ENCODE peak calls at places on chromosomes 6 and 20, in four cellular contexts. E, T, J and X are unnamed samples.

GRCh38 chr6:12958052-12958706 is 241.6 kb downstream of the PHACTR1 start:
- DNase-seq in E (no peak), J (no peak), T (no peak), X (no peak)

GRCh38 chr20:25584905-25585704 is at the start of gene NINL:
- DNase-seq in T (peak), E (peak), J (peak), X (peak)

GRCh38 chr6:147806697-147807096 is 298.2 kb downstream of the SAMD5 start:
- DNase-seq in E (no peak), T (no peak), J (no peak), X (no peak)

GRCh38 chr20:9912858-9913434 is 74.1 kb upstream of the PAK5 start:
- DNase-seq in T (peak), E (no peak), J (peak), X (peak)

GRCh38 chr6:55882731-55883595 is 7.6 kb upstream of the BMP5 start:
- DNase-seq in E (no peak), T (peak), J (no peak), X (no peak)

GRCh38 chr6:85417336-85417735 is 32.5 kb upstream of the NT5E start:
- DNase-seq in J (no peak), T (peak), E (no peak), X (no peak)

GRCh38 chr6:43993881-43994523 is 133.2 kb downstream of the MRPL14 start:
- DNase-seq in E (no peak), T (no peak), J (no peak), X (no peak)

GRCh38 chr6:44415424-44415823 is 27.9 kb downstream of the CDC5L start:
- DNase-seq in T (no peak), E (no peak), J (no peak), X (no peak)

GRCh38 chr20:8305449-8305978 is 173.4 kb downstream of the PLCB1 start:
- DNase-seq in E (peak), T (peak), J (peak), X (peak)

GRCh38 chr6:31702819-31703716 is at the start of gene ABHD16A:
- DNase-seq in T (peak), J (peak), E (peak), X (peak)

GRCh38 chr6:80163754-80164187 is 57.3 kb downstream of the BCKDHB start:
- DNase-seq in J (no peak), E (no peak), T (peak), X (no peak)

GRCh38 chr20:48797275-48797825 is 30.4 kb downstream of the PREX1 start:
- DNase-seq in E (peak), J (no peak), T (no peak), X (peak)

GRCh38 chr6:96898241-96898851 is 655 bp upstream of the NDUFAF4 start:
- DNase-seq in E (no peak), J (no peak), T (peak), X (no peak)

GRCh38 chr6:112037783-112038216 is 16.1 kb upstream of the CCN6 start:
- DNase-seq in T (peak), E (no peak), J (no peak), X (no peak)

GRCh38 chr6:26022166-26022510 is 59.5 kb downstream of the TRIM38 start:
- DNase-seq in J (no peak), E (no peak), T (peak), X (no peak)

GRCh38 chr6:81938014-81938761 is 185.7 kb upstream of the TENT5A start:
- DNase-seq in E (no peak), T (peak), J (no peak), X (no peak)

GRCh38 chr6:37566209-37566859 is 66.6 kb upstream of the CCDC167 start:
- DNase-seq in J (peak), E (peak), T (peak), X (peak)

GRCh38 chr6:119470893-119471542 is 121.5 kb upstream of the MAN1A1 start:
- DNase-seq in J (no peak), T (no peak), E (no peak), X (no peak)

DNA sequence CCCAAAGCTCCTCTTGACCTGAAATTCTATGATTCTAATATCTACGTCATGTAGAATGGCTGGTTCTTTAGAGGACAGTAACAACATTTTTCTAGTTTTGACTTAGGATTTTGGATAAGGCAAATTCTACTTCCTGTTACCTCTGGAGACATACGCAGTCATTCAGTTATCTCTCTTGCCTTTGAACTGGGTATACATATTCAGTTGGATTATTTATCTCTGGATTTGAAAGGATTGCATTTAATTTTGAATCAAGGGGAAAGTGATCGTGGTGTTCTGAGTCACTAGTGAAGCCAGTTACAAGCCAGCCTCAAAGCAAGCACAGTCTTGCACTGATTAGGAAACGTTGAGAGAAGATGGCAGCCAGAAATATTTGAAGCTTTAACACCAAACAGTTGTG is 35.3 kb upstream of the BCAS1 start:
- DNase-seq in E (no peak), J (no peak), T (no peak), X (no peak)
- H3K27ac ChIP-seq in E (no peak), J (no peak), T (no peak), X (no peak)

DNA sequence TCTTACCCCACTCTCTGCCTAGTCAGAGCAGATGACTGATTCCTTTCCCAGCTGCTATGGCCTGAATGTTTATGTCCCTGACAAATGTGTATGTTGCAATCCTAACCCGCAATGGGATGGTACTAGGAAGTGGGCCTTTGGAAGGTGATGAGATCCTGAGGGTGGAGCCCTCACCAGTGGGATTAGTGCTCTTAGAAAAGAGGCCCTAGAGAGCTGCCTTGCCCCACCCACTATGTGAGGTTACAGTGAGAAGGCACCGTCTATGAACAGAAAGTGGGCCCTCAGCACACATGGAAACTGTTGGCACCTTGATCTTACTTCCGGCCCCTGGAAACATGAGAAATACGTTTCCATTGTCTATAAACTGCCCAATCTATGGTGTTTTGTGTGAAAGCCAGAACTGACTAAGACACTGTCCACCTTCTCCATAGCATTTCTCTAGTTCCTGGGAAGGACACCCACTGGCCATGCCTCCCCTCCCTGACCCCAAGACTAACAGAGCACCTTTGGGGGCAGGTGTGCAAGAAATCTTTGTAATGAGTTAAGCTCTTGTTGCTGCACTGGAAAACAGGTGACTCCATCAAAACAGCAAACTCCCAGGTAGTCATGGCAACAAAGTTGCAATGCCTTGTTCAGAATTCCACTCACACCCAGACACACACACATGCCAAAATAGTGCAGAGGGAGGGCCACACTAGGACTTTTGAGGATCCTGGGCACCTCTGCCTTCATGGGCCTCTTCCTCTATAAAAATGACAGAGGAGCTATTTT is 16.2 kb downstream of the GABRR2 start:
- DNase-seq in E (no peak), J (no peak), T (peak), X (no peak)
- H3K27ac ChIP-seq in E (no peak), J (no peak), T (no peak), X (no peak)

GRCh38 chr6:137472738-137473137 is 21.5 kb downstream of the OLIG3 start:
- DNase-seq in T (no peak), J (no peak), E (no peak), X (no peak)
- H3K27ac ChIP-seq in T (no peak), J (no peak), E (no peak), X (no peak)

DNA sequence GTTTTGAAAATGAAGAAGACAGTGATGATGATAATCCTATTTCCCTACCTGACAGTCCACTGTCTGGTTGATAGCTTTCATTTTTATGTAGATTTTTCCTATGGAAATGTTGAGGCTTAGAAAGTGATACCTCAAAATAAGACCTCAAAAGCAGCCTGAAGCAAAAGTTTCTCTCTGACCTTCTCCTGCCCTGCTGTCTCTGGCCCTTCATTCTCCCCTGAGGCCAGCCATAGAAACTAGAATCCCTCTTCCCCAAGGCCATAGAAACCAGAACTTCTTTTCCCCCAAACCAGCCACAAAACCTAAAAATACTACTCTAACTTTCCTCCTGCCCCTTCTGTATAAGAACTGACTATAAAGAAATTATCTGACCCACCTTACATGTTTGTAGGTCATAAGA is 52.6 kb upstream of the GCM1 start:
- DNase-seq in E (no peak), T (no peak), J (no peak), X (no peak)
- H3K27ac ChIP-seq in E (peak), T (no peak), J (no peak), X (no peak)